ENCODE peak calls at places on chromosome 7, in five cellular contexts. L, Q, S, R and Y are unnamed samples. For H3K4me1, the result is how much of the 10 kb centered on the place peaks cover.

GRCh38 chr7:2046581-2047271 is 186.0 kb downstream of the MAD1L1 start:
- DNase-seq in L (no peak), Q (no peak), S (no peak), R (no peak), Y (no peak)

GRCh38 chr7:144508702-144509101 is 105.2 kb upstream of the NOBOX start:
- DNase-seq in L (no peak), Q (no peak), S (no peak), R (no peak), Y (no peak)

GRCh38 chr7:99794585-99795502 is 10.9 kb upstream of the CYP3A4 start:
- DNase-seq in L (peak), Q (no peak), S (no peak), R (peak), Y (no peak)

GRCh38 chr7:2606539-2606936 is 25.2 kb upstream of the TTYH3 start:
- DNase-seq in L (no peak), Q (no peak), S (no peak), R (no peak), Y (no peak)

GRCh38 chr7:65247491-65247890 is 126.2 kb upstream of the ZNF92 start:
- DNase-seq in L (no peak), Q (no peak), S (no peak), R (no peak), Y (no peak)

GRCh38 chr7:88363869-88364268 is 57.2 kb upstream of the STEAP4 start:
- DNase-seq in L (no peak), Q (no peak), S (no peak), R (no peak), Y (no peak)

GRCh38 chr7:154473360-154473759 is 421.2 kb downstream of the DPP6 start:
- DNase-seq in L (no peak), Q (no peak), S (no peak), R (no peak), Y (no peak)

GRCh38 chr7:3159445-3159844 is 115.8 kb upstream of the CARD11 start:
- DNase-seq in L (no peak), Q (no peak), S (no peak), R (no peak), Y (no peak)

GRCh38 chr7:3710531-3710930 is 409.5 kb downstream of the SDK1 start:
- DNase-seq in L (peak), Q (no peak), S (no peak), R (no peak), Y (no peak)

GRCh38 chr7:135334830-135335543 is 101.3 kb downstream of the STRA8 start:
- DNase-seq in L (no peak), Q (no peak), S (no peak), R (no peak), Y (no peak)

GRCh38 chr7:151493083-151493482 is 26.6 kb downstream of the RHEB start:
- DNase-seq in L (no peak), Q (no peak), S (no peak), R (no peak), Y (no peak)

GRCh38 chr7:4745971-4746919 is 29.2 kb upstream of the AP5Z1 start:
- DNase-seq in L (peak), Q (peak), S (no peak), R (peak), Y (no peak)

GRCh38 chr7:47330561-47331178 is 251.2 kb downstream of the TNS3 start:
- DNase-seq in L (no peak), Q (no peak), S (peak), R (no peak), Y (no peak)

GRCh38 chr7:132646064-132646463 is 69.8 kb upstream of the PLXNA4 start:
- DNase-seq in L (no peak), Q (no peak), S (no peak), R (peak), Y (no peak)

GRCh38 chr7:45920543-45921380 is at the start of gene IGFBP3:
- DNase-seq in L (peak), Q (peak), S (no peak), R (peak), Y (no peak)

GRCh38 chr7:29139796-29140195 is 6.5 kb downstream of the CPVL start:
- DNase-seq in L (peak), Q (no peak), S (no peak), R (no peak), Y (no peak)

GRCh38 chr7:101179117-101179779 is 845 bp downstream of the NAT16 start:
- DNase-seq in L (no peak), Q (no peak), S (no peak), R (no peak), Y (no peak)

GRCh38 chr7:113161050-113161449 is 42.7 kb upstream of the SMIM30 start:
- DNase-seq in L (no peak), Q (no peak), S (no peak), R (no peak), Y (no peak)

GRCh38 chr7:40437498-40437897 is 302.7 kb downstream of the SUGCT start:
- DNase-seq in L (peak), Q (peak), S (no peak), R (peak), Y (no peak)

GRCh38 chr7:55140981-55141278 is 122.1 kb downstream of the EGFR start:
- DNase-seq in L (no peak), Q (no peak), S (no peak), R (no peak), Y (no peak)

GRCh38 chr7:139873593-139874374 is 44.7 kb downstream of the TBXAS1 start:
- DNase-seq in L (no peak), Q (no peak), S (no peak), R (no peak), Y (no peak)

GRCh38 chr7:66330961-66331360 is 125.8 kb downstream of the TPST1 start:
- DNase-seq in L (peak), Q (peak), S (no peak), R (peak), Y (no peak)

GRCh38 chr7:45681596-45682357 is 107.6 kb downstream of the ADCY1 start:
- DNase-seq in L (peak), Q (no peak), S (peak), R (no peak), Y (no peak)

GRCh38 chr7:25847331-25848070 is 304.5 kb upstream of the NFE2L3 start:
- DNase-seq in L (peak), Q (peak), S (no peak), R (peak), Y (no peak)

GRCh38 chr7:45229130-45229920 is 71.7 kb downstream of the RAMP3 start:
- DNase-seq in L (no peak), Q (no peak), S (no peak), R (no peak), Y (no peak)

GRCh38 chr7:98123073-98123696 is 16.5 kb downstream of the LMTK2 start:
- DNase-seq in L (no peak), Q (peak), S (no peak), R (no peak), Y (no peak)

GRCh38 chr7:42262907-42263466 is 26.0 kb upstream of the GLI3 start:
- DNase-seq in L (peak), Q (peak), S (peak), R (peak), Y (peak)

GRCh38 chr7:157769016-157769869 is 432.4 kb downstream of the DNAJB6 start:
- DNase-seq in L (peak), Q (no peak), S (no peak), R (no peak), Y (no peak)

GRCh38 chr7:124033093-124033806 is 383 bp upstream of the TMEM229A start:
- DNase-seq in L (no peak), Q (no peak), S (no peak), R (peak), Y (no peak)

GRCh38 chr7:142714375-142714774 is 34.9 kb upstream of the PRSS1 start:
- DNase-seq in L (no peak), Q (no peak), S (no peak), R (no peak), Y (no peak)

GRCh38 chr7:142716596-142716995 is 32.7 kb upstream of the PRSS1 start:
- DNase-seq in L (peak), Q (no peak), S (no peak), R (no peak), Y (no peak)

GRCh38 chr7:142720140-142720773 is 29.0 kb upstream of the PRSS1 start:
- DNase-seq in L (no peak), Q (no peak), S (no peak), R (no peak), Y (no peak)

GRCh38 chr7:142718314-142718713 is 31.0 kb upstream of the PRSS1 start:
- DNase-seq in L (no peak), Q (no peak), S (no peak), R (no peak), Y (no peak)

DNA sequence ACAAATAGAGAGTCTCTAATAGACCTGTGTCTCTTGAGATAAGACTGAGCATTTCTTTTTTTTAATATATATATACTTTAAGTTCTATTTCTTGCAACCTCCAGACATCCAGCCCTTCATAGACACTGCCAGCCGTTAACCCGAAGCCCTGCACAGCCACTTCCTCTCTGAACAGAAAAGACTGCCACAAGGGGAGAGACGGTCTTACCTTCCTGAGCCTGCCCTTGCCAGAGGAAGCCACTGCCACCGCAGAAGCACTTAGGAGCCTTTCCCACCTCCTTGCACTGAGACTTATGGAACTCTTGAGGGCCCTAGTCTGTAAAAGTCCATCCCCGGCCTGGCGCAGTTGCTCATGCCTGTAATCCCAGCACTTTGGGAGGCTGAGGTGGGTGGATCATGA is 31.8 kb upstream of the PRSS1 start:
- DNase-seq in L (no peak), Q (no peak), S (no peak), R (no peak), Y (no peak)
- H3K4me3 ChIP-seq in L (no peak), Q (no peak), S (no peak), R (no peak), Y (no peak)

GRCh38 chr7:94639384-94639783 is 16.5 kb downstream of the SGCE start:
- DNase-seq in L (no peak), Q (no peak), S (no peak), R (no peak), Y (no peak)

GRCh38 chr7:94643771-94644545 is 12.0 kb downstream of the SGCE start:
- DNase-seq in L (peak), Q (no peak), S (no peak), R (no peak), Y (no peak)

GRCh38 chr7:94648731-94649130 is 7.2 kb downstream of the SGCE start:
- DNase-seq in L (no peak), Q (no peak), S (no peak), R (no peak), Y (no peak)

GRCh38 chr7:94647295-94647694 is 8.6 kb downstream of the SGCE start:
- DNase-seq in L (no peak), Q (no peak), S (no peak), R (no peak), Y (no peak)

DNA sequence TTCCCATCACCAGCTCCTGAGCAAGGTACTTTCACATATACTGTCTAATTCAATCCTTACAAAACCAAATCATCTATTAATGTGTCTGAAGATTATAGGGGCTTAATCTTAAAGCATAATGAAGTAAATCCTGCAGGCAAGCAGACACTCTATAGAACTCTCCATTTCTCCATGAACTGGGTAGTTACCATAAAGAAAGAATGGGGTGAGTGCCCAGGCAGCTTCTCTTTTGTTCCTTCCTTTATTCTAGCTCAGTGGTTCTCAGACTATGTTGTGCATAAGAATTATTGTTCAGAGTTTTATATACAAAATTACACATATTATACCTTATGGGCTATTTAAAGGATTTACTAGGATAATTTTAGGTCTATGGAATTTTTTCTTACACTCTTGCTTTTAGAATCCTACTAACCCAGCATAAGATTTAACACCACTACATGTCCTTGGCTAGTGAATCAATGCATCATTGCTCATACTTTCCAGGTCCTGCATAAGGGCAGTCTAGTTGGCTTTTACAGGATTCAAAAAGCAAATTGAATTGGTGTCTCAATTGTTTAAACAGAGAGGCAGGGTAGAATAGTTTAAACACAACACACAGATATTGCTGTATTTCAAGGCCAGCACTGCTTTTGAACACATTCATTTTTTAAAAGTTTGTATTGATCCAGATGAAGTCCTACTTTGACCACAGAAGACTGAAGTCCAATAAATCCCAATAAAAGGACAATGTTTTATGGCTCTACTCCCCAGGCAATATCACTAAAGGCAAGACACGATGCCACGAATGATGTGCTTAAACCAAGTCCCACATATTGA is 12.9 kb downstream of the SGCE start:
- DNase-seq in L (peak), Q (no peak), S (no peak), R (no peak), Y (no peak)
- H3K4me1 ChIP-seq in L (under half), Q (under half), S (under half), R (under half), Y (under half)

DNA sequence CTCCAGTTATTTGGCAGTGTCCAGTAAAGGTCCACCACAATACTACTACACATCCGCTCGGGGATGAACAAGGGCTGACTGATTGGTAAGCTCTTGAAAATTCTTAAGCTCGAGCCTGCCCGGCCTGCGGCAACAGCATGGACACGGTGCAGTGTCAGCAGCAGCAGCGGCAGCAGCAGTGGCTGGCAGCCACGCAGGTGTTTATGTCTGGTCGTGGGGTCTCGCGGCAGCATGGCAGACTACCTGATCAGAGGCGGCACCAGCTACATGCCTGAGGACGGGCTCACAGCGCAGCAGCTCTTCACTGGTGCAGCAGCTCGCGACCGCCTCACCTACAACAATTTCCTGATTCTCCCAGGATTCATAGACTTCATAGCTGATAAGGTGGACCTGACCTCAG is 19.6 kb upstream of the TRIM24 start:
- DNase-seq in L (no peak), Q (no peak), S (no peak), R (no peak), Y (no peak)
- TF ChIP-seq CTCF in L (no peak), Q (no peak), S (no peak), R (no peak), Y (no peak)

GRCh38 chr7:27101188-27101905 is 1.1 kb downstream of the HOXA2 start:
- DNase-seq in L (peak), Q (peak), S (no peak), R (no peak), Y (no peak)
- H3K4me3 ChIP-seq in L (peak), Q (peak), S (peak), R (no peak), Y (peak)